ENCODE peak calls at places on chromosomes 7 and 10, in ten cellular contexts. One of them, this sample, is unnamed.

GRCh38 chr10:24446739-24447138 is 237.8 kb downstream of the KIAA1217 start:
- DNase-seq in EH: peak; percentile 99
- DNase-seq in AG04449: no peak
- DNase-seq in suprapubic skin: no peak
- DNase-seq in ELR: peak; percentile 97
- DNase-seq in T-helper 2 cell treated with Interferon-gamma antibody and Interleukin-4, amounts not matched to agents 5 μg/mL and 100 μg/mL, for 36 hours: no peak
- DNase-seq in HS-27A: no peak
- DNase-seq in kidney tubule cell: peak; percentile 74
- DNase-seq in stimulated activated CD8-positive, alpha-beta memory T cell treated with anti-CD3 and anti-CD28 coated beads, Interleukin-15, amount 100 ng/mL, for 24 hours: no peak
- DNase-seq in activated CD4-positive, alpha-beta T cell treated with anti-CD3 and anti-CD28 coated beads, Interleukin-2, amount 50 U/mL, for 1 hour: no peak
- DNase-seq in this sample: no peak

GRCh38 chr7:74134117-74134539 is 40.0 kb upstream of the EIF4H start:
- DNase-seq in AG04449: no peak
- DNase-seq in activated CD4-positive, alpha-beta T cell treated with anti-CD3 and anti-CD28 coated beads, Interleukin-2, amount 50 U/mL, for 1 hour: no peak
- DNase-seq in suprapubic skin: no peak
- DNase-seq in stimulated activated CD8-positive, alpha-beta memory T cell treated with anti-CD3 and anti-CD28 coated beads, Interleukin-15, amount 100 ng/mL, for 24 hours: no peak
- DNase-seq in EH: peak; percentile 21
- DNase-seq in kidney tubule cell: peak; percentile 52
- DNase-seq in T-helper 2 cell treated with Interferon-gamma antibody and Interleukin-4, amounts not matched to agents 5 μg/mL and 100 μg/mL, for 36 hours: peak; percentile 29
- DNase-seq in HS-27A: no peak
- DNase-seq in ELR: no peak
- DNase-seq in this sample: peak; percentile 98

GRCh38 chr10:26725837-26726727 is 28.6 kb downstream of the PDSS1 start:
- DNase-seq in HS-27A: peak; percentile 7
- DNase-seq in suprapubic skin: no peak
- DNase-seq in stimulated activated CD8-positive, alpha-beta memory T cell treated with anti-CD3 and anti-CD28 coated beads, Interleukin-15, amount 100 ng/mL, for 24 hours: no peak
- DNase-seq in ELR: peak; percentile 67
- DNase-seq in AG04449: no peak
- DNase-seq in activated CD4-positive, alpha-beta T cell treated with anti-CD3 and anti-CD28 coated beads, Interleukin-2, amount 50 U/mL, for 1 hour: peak; percentile 41
- DNase-seq in T-helper 2 cell treated with Interferon-gamma antibody and Interleukin-4, amounts not matched to agents 5 μg/mL and 100 μg/mL, for 36 hours: no peak
- DNase-seq in EH: peak; percentile 73
- DNase-seq in kidney tubule cell: peak; percentile 70
- DNase-seq in this sample: peak; percentile 72

GRCh38 chr10:46229144-46229563 is 57.6 kb upstream of the ANTXRL start:
- DNase-seq in AG04449: no peak
- DNase-seq in EH: peak; percentile 14
- DNase-seq in activated CD4-positive, alpha-beta T cell treated with anti-CD3 and anti-CD28 coated beads, Interleukin-2, amount 50 U/mL, for 1 hour: no peak
- DNase-seq in ELR: peak; percentile 45
- DNase-seq in suprapubic skin: peak; percentile 39
- DNase-seq in stimulated activated CD8-positive, alpha-beta memory T cell treated with anti-CD3 and anti-CD28 coated beads, Interleukin-15, amount 100 ng/mL, for 24 hours: no peak
- DNase-seq in kidney tubule cell: peak; percentile 25
- DNase-seq in T-helper 2 cell treated with Interferon-gamma antibody and Interleukin-4, amounts not matched to agents 5 μg/mL and 100 μg/mL, for 36 hours: no peak
- DNase-seq in HS-27A: no peak
- DNase-seq in this sample: no peak

GRCh38 chr7:45985902-45986301 is 64.8 kb upstream of the IGFBP3 start:
- DNase-seq in ELR: peak; percentile 77
- DNase-seq in kidney tubule cell: peak; percentile 89
- DNase-seq in T-helper 2 cell treated with Interferon-gamma antibody and Interleukin-4, amounts not matched to agents 5 μg/mL and 100 μg/mL, for 36 hours: no peak
- DNase-seq in HS-27A: no peak
- DNase-seq in stimulated activated CD8-positive, alpha-beta memory T cell treated with anti-CD3 and anti-CD28 coated beads, Interleukin-15, amount 100 ng/mL, for 24 hours: no peak
- DNase-seq in EH: peak; percentile 84
- DNase-seq in activated CD4-positive, alpha-beta T cell treated with anti-CD3 and anti-CD28 coated beads, Interleukin-2, amount 50 U/mL, for 1 hour: no peak
- DNase-seq in suprapubic skin: no peak
- DNase-seq in AG04449: no peak
- DNase-seq in this sample: peak; percentile 41

GRCh38 chr10:113019096-113019495 is 69.0 kb downstream of the TCF7L2 start:
- DNase-seq in activated CD4-positive, alpha-beta T cell treated with anti-CD3 and anti-CD28 coated beads, Interleukin-2, amount 50 U/mL, for 1 hour: no peak
- DNase-seq in AG04449: no peak
- DNase-seq in stimulated activated CD8-positive, alpha-beta memory T cell treated with anti-CD3 and anti-CD28 coated beads, Interleukin-15, amount 100 ng/mL, for 24 hours: no peak
- DNase-seq in HS-27A: no peak
- DNase-seq in EH: no peak
- DNase-seq in kidney tubule cell: no peak
- DNase-seq in suprapubic skin: no peak
- DNase-seq in ELR: no peak
- DNase-seq in T-helper 2 cell treated with Interferon-gamma antibody and Interleukin-4, amounts not matched to agents 5 μg/mL and 100 μg/mL, for 36 hours: no peak
- DNase-seq in this sample: no peak

GRCh38 chr10:126115021-126115610 is 218.8 kb downstream of the FANK1 start:
- DNase-seq in AG04449: no peak
- DNase-seq in EH: no peak
- DNase-seq in kidney tubule cell: no peak
- DNase-seq in HS-27A: no peak
- DNase-seq in T-helper 2 cell treated with Interferon-gamma antibody and Interleukin-4, amounts not matched to agents 5 μg/mL and 100 μg/mL, for 36 hours: no peak
- DNase-seq in ELR: no peak
- DNase-seq in activated CD4-positive, alpha-beta T cell treated with anti-CD3 and anti-CD28 coated beads, Interleukin-2, amount 50 U/mL, for 1 hour: no peak
- DNase-seq in suprapubic skin: no peak
- DNase-seq in stimulated activated CD8-positive, alpha-beta memory T cell treated with anti-CD3 and anti-CD28 coated beads, Interleukin-15, amount 100 ng/mL, for 24 hours: no peak
- DNase-seq in this sample: no peak

GRCh38 chr7:23207029-23207428 is 25.2 kb downstream of the NUP42 start:
- DNase-seq in ELR: no peak
- DNase-seq in T-helper 2 cell treated with Interferon-gamma antibody and Interleukin-4, amounts not matched to agents 5 μg/mL and 100 μg/mL, for 36 hours: no peak
- DNase-seq in activated CD4-positive, alpha-beta T cell treated with anti-CD3 and anti-CD28 coated beads, Interleukin-2, amount 50 U/mL, for 1 hour: no peak
- DNase-seq in kidney tubule cell: peak; percentile 43
- DNase-seq in AG04449: no peak
- DNase-seq in HS-27A: no peak
- DNase-seq in stimulated activated CD8-positive, alpha-beta memory T cell treated with anti-CD3 and anti-CD28 coated beads, Interleukin-15, amount 100 ng/mL, for 24 hours: no peak
- DNase-seq in EH: no peak
- DNase-seq in suprapubic skin: no peak
- DNase-seq in this sample: no peak

GRCh38 chr7:77649950-77650349 is 46.3 kb upstream of the RSBN1L start:
- DNase-seq in activated CD4-positive, alpha-beta T cell treated with anti-CD3 and anti-CD28 coated beads, Interleukin-2, amount 50 U/mL, for 1 hour: no peak
- DNase-seq in HS-27A: peak; percentile 64
- DNase-seq in kidney tubule cell: no peak
- DNase-seq in T-helper 2 cell treated with Interferon-gamma antibody and Interleukin-4, amounts not matched to agents 5 μg/mL and 100 μg/mL, for 36 hours: no peak
- DNase-seq in ELR: peak; percentile 64
- DNase-seq in AG04449: peak; percentile 34
- DNase-seq in stimulated activated CD8-positive, alpha-beta memory T cell treated with anti-CD3 and anti-CD28 coated beads, Interleukin-15, amount 100 ng/mL, for 24 hours: no peak
- DNase-seq in suprapubic skin: no peak
- DNase-seq in EH: peak; percentile 82
- DNase-seq in this sample: peak; percentile 80

GRCh38 chr10:120981601-120982381 is 130.6 kb downstream of the WDR11 start:
- DNase-seq in suprapubic skin: no peak
- DNase-seq in HS-27A: no peak
- DNase-seq in EH: no peak
- DNase-seq in kidney tubule cell: no peak
- DNase-seq in AG04449: no peak
- DNase-seq in ELR: no peak
- DNase-seq in T-helper 2 cell treated with Interferon-gamma antibody and Interleukin-4, amounts not matched to agents 5 μg/mL and 100 μg/mL, for 36 hours: no peak
- DNase-seq in stimulated activated CD8-positive, alpha-beta memory T cell treated with anti-CD3 and anti-CD28 coated beads, Interleukin-15, amount 100 ng/mL, for 24 hours: no peak
- DNase-seq in activated CD4-positive, alpha-beta T cell treated with anti-CD3 and anti-CD28 coated beads, Interleukin-2, amount 50 U/mL, for 1 hour: no peak
- DNase-seq in this sample: peak; percentile 19

GRCh38 chr7:34900891-34901493 is 136.3 kb downstream of the DPY19L1 start:
- DNase-seq in EH: no peak
- DNase-seq in kidney tubule cell: no peak
- DNase-seq in ELR: peak; percentile 28
- DNase-seq in suprapubic skin: no peak
- DNase-seq in T-helper 2 cell treated with Interferon-gamma antibody and Interleukin-4, amounts not matched to agents 5 μg/mL and 100 μg/mL, for 36 hours: no peak
- DNase-seq in stimulated activated CD8-positive, alpha-beta memory T cell treated with anti-CD3 and anti-CD28 coated beads, Interleukin-15, amount 100 ng/mL, for 24 hours: no peak
- DNase-seq in activated CD4-positive, alpha-beta T cell treated with anti-CD3 and anti-CD28 coated beads, Interleukin-2, amount 50 U/mL, for 1 hour: no peak
- DNase-seq in HS-27A: no peak
- DNase-seq in AG04449: no peak
- DNase-seq in this sample: no peak

GRCh38 chr10:116833986-116834760 is 15.1 kb upstream of the ENO4 start:
- DNase-seq in HS-27A: no peak
- DNase-seq in ELR: no peak
- DNase-seq in stimulated activated CD8-positive, alpha-beta memory T cell treated with anti-CD3 and anti-CD28 coated beads, Interleukin-15, amount 100 ng/mL, for 24 hours: no peak
- DNase-seq in EH: no peak
- DNase-seq in T-helper 2 cell treated with Interferon-gamma antibody and Interleukin-4, amounts not matched to agents 5 μg/mL and 100 μg/mL, for 36 hours: no peak
- DNase-seq in kidney tubule cell: no peak
- DNase-seq in AG04449: no peak
- DNase-seq in suprapubic skin: no peak
- DNase-seq in activated CD4-positive, alpha-beta T cell treated with anti-CD3 and anti-CD28 coated beads, Interleukin-2, amount 50 U/mL, for 1 hour: no peak
- DNase-seq in this sample: no peak

GRCh38 chr7:26397786-26398435 is 106.2 kb downstream of the SNX10 start:
- DNase-seq in AG04449: no peak
- DNase-seq in HS-27A: no peak
- DNase-seq in stimulated activated CD8-positive, alpha-beta memory T cell treated with anti-CD3 and anti-CD28 coated beads, Interleukin-15, amount 100 ng/mL, for 24 hours: no peak
- DNase-seq in suprapubic skin: peak; percentile 73
- DNase-seq in T-helper 2 cell treated with Interferon-gamma antibody and Interleukin-4, amounts not matched to agents 5 μg/mL and 100 μg/mL, for 36 hours: no peak
- DNase-seq in activated CD4-positive, alpha-beta T cell treated with anti-CD3 and anti-CD28 coated beads, Interleukin-2, amount 50 U/mL, for 1 hour: no peak
- DNase-seq in EH: no peak
- DNase-seq in ELR: peak; percentile 5
- DNase-seq in kidney tubule cell: peak; percentile 55
- DNase-seq in this sample: no peak

GRCh38 chr7:17787257-17787656 is 153.0 kb downstream of the SNX13 start:
- DNase-seq in HS-27A: no peak
- DNase-seq in suprapubic skin: no peak
- DNase-seq in AG04449: no peak
- DNase-seq in stimulated activated CD8-positive, alpha-beta memory T cell treated with anti-CD3 and anti-CD28 coated beads, Interleukin-15, amount 100 ng/mL, for 24 hours: no peak
- DNase-seq in ELR: no peak
- DNase-seq in kidney tubule cell: peak; percentile 38
- DNase-seq in T-helper 2 cell treated with Interferon-gamma antibody and Interleukin-4, amounts not matched to agents 5 μg/mL and 100 μg/mL, for 36 hours: no peak
- DNase-seq in EH: no peak
- DNase-seq in activated CD4-positive, alpha-beta T cell treated with anti-CD3 and anti-CD28 coated beads, Interleukin-2, amount 50 U/mL, for 1 hour: no peak
- DNase-seq in this sample: no peak

GRCh38 chr10:71667374-71667750 is 52.2 kb downstream of the C10orf105 start:
- DNase-seq in suprapubic skin: no peak
- DNase-seq in HS-27A: no peak
- DNase-seq in activated CD4-positive, alpha-beta T cell treated with anti-CD3 and anti-CD28 coated beads, Interleukin-2, amount 50 U/mL, for 1 hour: no peak
- DNase-seq in stimulated activated CD8-positive, alpha-beta memory T cell treated with anti-CD3 and anti-CD28 coated beads, Interleukin-15, amount 100 ng/mL, for 24 hours: no peak
- DNase-seq in AG04449: no peak
- DNase-seq in ELR: no peak
- DNase-seq in kidney tubule cell: no peak
- DNase-seq in EH: no peak
- DNase-seq in T-helper 2 cell treated with Interferon-gamma antibody and Interleukin-4, amounts not matched to agents 5 μg/mL and 100 μg/mL, for 36 hours: no peak
- DNase-seq in this sample: no peak

GRCh38 chr10:74380780-74381179 is 229.8 kb downstream of the ADK start:
- DNase-seq in suprapubic skin: no peak
- DNase-seq in kidney tubule cell: no peak
- DNase-seq in AG04449: no peak
- DNase-seq in ELR: no peak
- DNase-seq in activated CD4-positive, alpha-beta T cell treated with anti-CD3 and anti-CD28 coated beads, Interleukin-2, amount 50 U/mL, for 1 hour: no peak
- DNase-seq in T-helper 2 cell treated with Interferon-gamma antibody and Interleukin-4, amounts not matched to agents 5 μg/mL and 100 μg/mL, for 36 hours: no peak
- DNase-seq in HS-27A: no peak
- DNase-seq in stimulated activated CD8-positive, alpha-beta memory T cell treated with anti-CD3 and anti-CD28 coated beads, Interleukin-15, amount 100 ng/mL, for 24 hours: no peak
- DNase-seq in EH: no peak
- DNase-seq in this sample: no peak

GRCh38 chr7:102270176-102270887 is 16.3 kb upstream of the SH2B2 start:
- DNase-seq in kidney tubule cell: no peak
- DNase-seq in ELR: no peak
- DNase-seq in activated CD4-positive, alpha-beta T cell treated with anti-CD3 and anti-CD28 coated beads, Interleukin-2, amount 50 U/mL, for 1 hour: no peak
- DNase-seq in stimulated activated CD8-positive, alpha-beta memory T cell treated with anti-CD3 and anti-CD28 coated beads, Interleukin-15, amount 100 ng/mL, for 24 hours: no peak
- DNase-seq in EH: no peak
- DNase-seq in AG04449: no peak
- DNase-seq in HS-27A: no peak
- DNase-seq in T-helper 2 cell treated with Interferon-gamma antibody and Interleukin-4, amounts not matched to agents 5 μg/mL and 100 μg/mL, for 36 hours: no peak
- DNase-seq in suprapubic skin: no peak
- DNase-seq in this sample: no peak

This sample was measured in trophoblast cell.